ENCODE peak calls at places on chromosomes 7 and 10, in five cellular contexts. V is SJCRH30, F is HCT116, I is psoas muscle, E is A549. L is an unnamed sample. For H3K9me3, the result is how much of the 10 kb centered on the place peaks cover.

GRCh38 chr10:91410638-91411367 is 659 bp downstream of the HECTD2 start:
- DNase-seq in V (peak), F (no peak), I (no peak), E (peak), L (no peak)

GRCh38 chr7:30764030-30764991 is 6.9 kb upstream of the MINDY4 start:
- DNase-seq in V (no peak), F (no peak), I (no peak), E (no peak), L (no peak)

GRCh38 chr10:95508730-95509129 is 52.4 kb downstream of the SORBS1 start:
- DNase-seq in V (no peak), F (no peak), I (no peak), E (no peak), L (no peak)

GRCh38 chr10:103645141-103646054 is 151.9 kb downstream of the NEURL1 start:
- DNase-seq in V (peak), F (no peak), I (peak), E (no peak), L (no peak)

GRCh38 chr7:29255839-29256782 is 61.5 kb downstream of the CHN2 start:
- DNase-seq in V (no peak), F (no peak), I (no peak), E (no peak), L (no peak)

GRCh38 chr10:131065673-131066331 is 245.7 kb downstream of the TCERG1L start:
- DNase-seq in V (no peak), F (no peak), I (no peak), E (no peak), L (no peak)

GRCh38 chr10:90579602-90580242 is 278.1 kb downstream of the HTR7 start:
- DNase-seq in V (peak), F (peak), I (no peak), E (no peak), L (peak)

GRCh38 chr7:101804087-101804631 is 13.3 kb upstream of the CUX1 start:
- DNase-seq in V (no peak), F (no peak), I (no peak), E (no peak), L (no peak)

GRCh38 chr10:43594944-43595589 is 11.2 kb upstream of the ZNF485 start:
- DNase-seq in V (no peak), F (no peak), I (no peak), E (no peak), L (no peak)

GRCh38 chr7:149238051-149238450 is 1.4 kb upstream of the ZNF212 start:
- DNase-seq in V (no peak), F (no peak), I (no peak), E (peak), L (no peak)

GRCh38 chr7:82286096-82286841 is 157.3 kb downstream of the CACNA2D1 start:
- DNase-seq in V (no peak), F (no peak), I (no peak), E (no peak), L (no peak)

GRCh38 chr7:25286756-25287155 is 58.5 kb upstream of the NPVF start:
- DNase-seq in V (no peak), F (no peak), I (no peak), E (no peak), L (no peak)

GRCh38 chr10:64101611-64102263 is 580.5 kb downstream of the REEP3 start:
- DNase-seq in V (no peak), F (no peak), I (no peak), E (no peak), L (no peak)

GRCh38 chr10:23540401-23540800 is 101.5 kb downstream of the OTUD1 start:
- DNase-seq in V (no peak), F (no peak), I (no peak), E (no peak), L (no peak)

GRCh38 chr7:408651-409343 is 110.8 kb downstream of the PDGFA start:
- DNase-seq in V (no peak), F (no peak), I (peak), E (no peak), L (peak)

GRCh38 chr7:25861704-25862253 is 290.2 kb upstream of the NFE2L3 start:
- DNase-seq in V (peak), F (no peak), I (no peak), E (no peak), L (no peak)

GRCh38 chr7:137986252-137987010 is 15.5 kb downstream of the CREB3L2 start:
- DNase-seq in V (peak), F (no peak), I (no peak), E (no peak), L (no peak)

GRCh38 chr10:32205666-32206065 is 141.3 kb downstream of the EPC1 start:
- DNase-seq in V (no peak), F (no peak), I (no peak), E (no peak), L (no peak)

GRCh38 chr7:47290466-47290865 is 291.4 kb downstream of the TNS3 start:
- DNase-seq in V (no peak), F (no peak), I (no peak), E (no peak), L (no peak)

GRCh38 chr7:56479136-56479535 is 362.9 kb upstream of the NUPR2 start:
- DNase-seq in V (no peak), F (no peak), I (no peak), E (no peak), L (no peak)
- H3K9me3 ChIP-seq in V (under half), F (under half), I (under half), E (under half), L (under half)

GRCh38 chr7:159198016-159198724 is 53.5 kb upstream of the VIPR2 start:
- DNase-seq in V (no peak), F (no peak), I (no peak), E (no peak), L (no peak)

GRCh38 chr7:159197066-159197975 is 52.7 kb upstream of the VIPR2 start:
- DNase-seq in V (peak), F (no peak), I (no peak), E (no peak), L (no peak)

GRCh38 chr7:159196584-159196983 is 51.9 kb upstream of the VIPR2 start:
- DNase-seq in V (no peak), F (no peak), I (no peak), E (no peak), L (no peak)

GRCh38 chr7:159201722-159202330 is 57.2 kb upstream of the VIPR2 start:
- DNase-seq in V (no peak), F (no peak), I (no peak), E (no peak), L (no peak)

GRCh38 chr7:159200421-159200820 is 55.8 kb upstream of the VIPR2 start:
- DNase-seq in V (no peak), F (no peak), I (no peak), E (no peak), L (no peak)
- H3K9me3 ChIP-seq in V (under half), F (under half), I (under half), E (under half), L (under half)

GRCh38 chr7:5065107-5065407 is 19.4 kb downstream of the RBAK start:
- DNase-seq in V (no peak), F (no peak), I (no peak), E (no peak), L (no peak)

GRCh38 chr7:5064391-5065106 is 18.9 kb downstream of the RBAK start:
- DNase-seq in V (peak), F (no peak), I (no peak), E (no peak), L (no peak)

DNA sequence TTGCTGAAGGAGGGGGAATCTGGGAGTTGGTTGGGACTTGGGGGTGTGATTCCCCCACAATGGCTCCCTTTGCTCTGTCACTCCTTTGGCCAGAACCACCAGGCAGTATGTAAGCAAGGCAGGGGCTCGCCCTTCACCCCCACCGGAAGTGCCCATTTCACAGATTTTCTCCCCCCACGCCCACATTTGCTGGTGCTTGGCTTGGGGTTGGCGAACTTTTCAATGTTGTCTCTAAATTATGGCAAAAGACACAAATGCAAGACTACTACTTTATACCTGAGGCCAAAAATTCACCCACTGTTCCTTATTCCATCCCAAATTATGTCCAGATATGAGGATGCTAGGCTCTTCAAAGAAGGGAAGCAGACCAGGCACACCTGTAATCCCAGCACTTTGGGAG is 24.5 kb downstream of the RBAK start:
- DNase-seq in V (no peak), F (no peak), I (no peak), E (no peak), L (no peak)
- H3K9me3 ChIP-seq in V (under half), F (under half), I (half or more), E (half or more), L (under half)

DNA sequence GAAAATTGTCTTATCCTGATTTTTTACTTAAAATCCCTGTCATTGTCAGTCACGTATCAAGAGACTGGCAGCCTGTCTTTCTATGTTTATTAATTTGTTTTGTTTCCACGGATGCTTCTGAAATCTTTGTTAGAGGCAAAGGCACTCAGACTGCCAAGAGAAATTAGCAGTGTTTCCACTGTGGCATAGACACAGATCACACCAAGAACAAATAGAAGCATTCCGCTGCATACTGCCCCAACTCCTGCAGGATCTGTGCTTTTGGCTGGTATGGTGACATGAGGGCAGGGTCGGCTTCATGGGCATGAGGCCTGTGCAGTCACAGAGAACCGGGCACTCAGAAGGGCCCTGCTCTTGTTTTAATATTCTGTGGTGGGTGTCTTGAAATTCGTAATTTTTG is 18.4 kb downstream of the CLDN12 start:
- DNase-seq in V (no peak), F (no peak), I (no peak), E (no peak), L (no peak)
- H3K9me3 ChIP-seq in V (under half), F (under half), I (under half), E (under half), L (under half)